ENCODE peak calls at places on chromosomes 2 and 18, in ten cellular contexts. U is ascending aorta; P is heart left ventricle; M is body of pancreas; A is tibial artery; X is naive thymus-derived CD4-positive, alpha-beta T cell; K is neuronal stem cell; R is aorta; I is H1; S is PC-9. B is an unnamed sample. For H3K27me3 and H3K4me1, the result is how much of the 10 kb centered on the place peaks cover.

GRCh38 chr2:159228006-159228655 is 58.4 kb downstream of the WDSUB1 start:
- DNase-seq in U (no peak), S (no peak), P (no peak), M (no peak), A (no peak), K (no peak), R (no peak), I (no peak), X (no peak), B (no peak)

GRCh38 chr2:140916410-140916809 is 1214.4 kb downstream of the LRP1B start:
- DNase-seq in I (no peak), M (no peak), P (no peak), U (no peak), S (no peak), R (no peak), A (no peak), K (no peak), X (no peak), B (no peak)

GRCh38 chr2:230899786-230900185 is 25.3 kb downstream of the GPR55 start:
- DNase-seq in I (no peak), R (no peak), X (no peak), M (no peak), P (no peak), S (no peak), K (no peak), A (no peak), U (no peak), B (no peak)

GRCh38 chr18:64037812-64038414 is 68.0 kb downstream of the SERPINB8 start:
- DNase-seq in I (no peak), K (peak), M (no peak), R (no peak), U (no peak), A (no peak), P (no peak), X (peak), S (no peak), B (no peak)

GRCh38 chr2:127095784-127096183 is 11.2 kb downstream of the BIN1 start:
- DNase-seq in U (no peak), I (no peak), K (no peak), R (no peak), M (no peak), P (no peak), S (no peak), X (no peak), A (no peak), B (no peak)

GRCh38 chr2:212692466-212692865 is 153.9 kb upstream of the ERBB4 start:
- DNase-seq in K (no peak), U (no peak), P (no peak), X (no peak), S (no peak), M (no peak), I (no peak), R (no peak), A (no peak), B (no peak)

GRCh38 chr2:235658371-235659174 is 164.7 kb downstream of the AGAP1 start:
- DNase-seq in X (no peak), R (no peak), U (no peak), K (no peak), S (no peak), A (no peak), I (no peak), M (no peak), P (no peak), B (peak)

GRCh38 chr2:429575-430254 is 141.8 kb upstream of the ALKAL2 start:
- DNase-seq in X (peak), S (no peak), U (no peak), M (no peak), K (no peak), P (no peak), R (no peak), A (no peak), I (no peak), B (no peak)

GRCh38 chr2:234146087-234146826 is 95.8 kb downstream of the SPP2 start:
- DNase-seq in K (no peak), U (no peak), S (no peak), A (no peak), R (no peak), I (no peak), X (no peak), P (no peak), M (no peak), B (no peak)

GRCh38 chr2:66364495-66364992 is 70.4 kb upstream of the MEIS1 start:
- DNase-seq in R (no peak), A (no peak), P (peak), X (no peak), K (no peak), S (no peak), U (no peak), I (no peak), M (no peak), B (peak)

GRCh38 chr2:18411571-18411970 is 148.9 kb downstream of the RDH14 start:
- DNase-seq in A (no peak), S (no peak), M (no peak), X (no peak), U (no peak), R (no peak), I (no peak), K (no peak), P (no peak), B (no peak)

GRCh38 chr18:26185267-26185666 is 41.0 kb upstream of the TAF4B start:
- DNase-seq in I (no peak), X (no peak), M (no peak), R (no peak), P (no peak), K (no peak), S (no peak), U (no peak), A (no peak), B (no peak)

GRCh38 chr18:62346327-62347090 is 21.4 kb downstream of the TNFRSF11A start:
- DNase-seq in K (no peak), P (no peak), I (no peak), U (no peak), A (no peak), R (no peak), X (no peak), S (no peak), M (no peak), B (no peak)

GRCh38 chr2:40455661-40456060 is 3.8 kb upstream of the SLC8A1 start:
- DNase-seq in A (no peak), S (no peak), P (peak), U (no peak), R (peak), M (no peak), X (no peak), I (no peak), K (no peak), B (no peak)

GRCh38 chr2:11387100-11387390 is 42.6 kb upstream of the ROCK2 start:
- DNase-seq in P (no peak), R (no peak), A (no peak), K (no peak), I (no peak), S (no peak), X (no peak), U (no peak), M (no peak), B (no peak)

GRCh38 chr2:234992624-234993349 is 41.0 kb downstream of the SH3BP4 start:
- DNase-seq in U (no peak), M (no peak), A (no peak), I (no peak), R (no peak), P (no peak), S (no peak), K (no peak), X (no peak), B (no peak)

DNA sequence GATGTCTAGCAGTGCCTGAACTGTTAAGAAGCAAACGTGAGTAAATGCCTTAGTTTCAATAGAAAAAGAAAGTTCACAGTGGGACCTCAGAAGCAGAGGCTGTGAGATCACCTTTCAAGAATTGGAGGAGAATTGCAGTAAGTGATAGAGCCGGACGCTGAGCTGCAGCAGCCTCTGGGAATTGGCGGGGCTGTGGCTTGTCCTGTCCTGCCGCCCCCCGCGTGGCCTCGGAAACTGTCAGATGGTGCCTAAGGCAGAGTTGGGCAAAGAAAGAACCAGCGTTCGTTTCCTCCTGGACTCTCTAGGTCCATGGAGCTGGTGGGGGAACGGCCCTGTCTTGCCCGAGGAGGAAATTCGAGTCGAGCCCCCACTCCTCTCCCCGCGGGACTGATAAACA is 567 bp upstream of the EMILIN2 start:
- DNase-seq in S (no peak), X (peak), K (peak), A (no peak), I (no peak), U (no peak), R (no peak), M (no peak), P (no peak), B (no peak)
- H3K27me3 ChIP-seq in S (under half), X (under half), K (under half), A (under half), I (under half), U (under half), R (under half), M (under half), P (under half), B (under half)

GRCh38 chr2:136117391-136117841 is 533 bp downstream of the CXCR4 start:
- DNase-seq in K (peak), X (no peak), U (no peak), A (no peak), S (no peak), R (peak), M (no peak), I (no peak), P (peak), B (peak)
- H3K4me3 ChIP-seq in K (peak), X (peak), U (peak), A (peak), S (no peak), R (peak), M (no peak), I (peak), P (peak), B (peak)

GRCh38 chr2:226981731-226982373 is 146.0 kb downstream of the RHBDD1 start:
- DNase-seq in X (no peak), M (no peak), P (no peak), K (no peak), U (no peak), A (no peak), S (no peak), R (no peak), I (no peak), B (no peak)

GRCh38 chr2:226985227-226985946 is 149.5 kb downstream of the RHBDD1 start:
- DNase-seq in I (no peak), A (no peak), X (peak), M (peak), R (no peak), K (peak), P (no peak), S (peak), U (no peak), B (peak)

GRCh38 chr2:226983891-226984290 is 148.0 kb downstream of the RHBDD1 start:
- DNase-seq in A (no peak), K (no peak), P (no peak), I (no peak), R (no peak), M (no peak), U (no peak), S (no peak), X (no peak), B (no peak)

GRCh38 chr2:226979004-226979403 is 143.2 kb downstream of the RHBDD1 start:
- DNase-seq in A (no peak), P (no peak), U (no peak), M (no peak), I (no peak), R (no peak), K (no peak), S (no peak), X (no peak), B (no peak)

GRCh38 chr2:226984461-226985226 is 148.8 kb downstream of the RHBDD1 start:
- DNase-seq in K (no peak), P (no peak), R (no peak), X (peak), A (no peak), M (no peak), S (no peak), U (no peak), I (no peak), B (no peak)
- H3K4me1 ChIP-seq in K (under half), P (under half), R (under half), X (under half), A (under half), M (under half), S (under half), U (under half), I (under half), B (under half)

GRCh38 chr2:179550214-179550613 is 285.6 kb upstream of the SESTD1 start:
- DNase-seq in R (no peak), K (peak), X (no peak), A (no peak), U (no peak), M (no peak), S (no peak), P (no peak), I (peak), B (no peak)
- H3K27me3 ChIP-seq in R (under half), K (under half), X (under half), A (under half), U (under half), M (under half), S (under half), P (under half), I (under half), B (under half)

DNA sequence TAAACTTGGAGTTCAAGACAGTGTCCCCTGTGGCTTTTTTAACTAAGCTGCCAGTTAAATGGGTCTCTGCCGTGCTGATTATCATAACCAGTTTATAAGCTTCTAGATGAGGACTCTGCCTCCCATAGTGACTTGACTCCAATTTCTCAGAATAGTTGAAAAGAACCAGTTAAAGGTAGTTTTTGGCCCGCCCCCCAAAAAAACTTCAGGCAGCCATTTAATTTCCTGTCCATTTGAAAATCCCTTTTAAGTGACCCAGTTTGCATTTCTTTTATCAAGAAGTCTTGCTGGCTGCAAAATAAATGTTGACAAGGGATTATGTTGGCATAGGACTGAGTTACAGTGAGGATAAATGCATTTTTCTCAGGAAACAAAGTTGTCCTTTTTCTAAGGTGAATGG is 2.3 kb downstream of the SLC20A1 start:
- DNase-seq in K (no peak), S (no peak), X (no peak), R (no peak), U (no peak), M (peak), P (no peak), A (no peak), I (no peak), B (no peak)
- H3K4me3 ChIP-seq in K (no peak), S (peak), X (peak), R (no peak), U (peak), M (no peak), P (no peak), A (peak), I (no peak), B (no peak)